ENCODE peak calls at places on chromosomes 6 and 20, in four cellular contexts. D, H, P and R are unnamed samples. For H3K4me1, the result is how much of the 10 kb centered on the place peaks cover.

GRCh38 chr6:45500924-45501816 is 123.4 kb upstream of the SUPT3H start:
- DNase-seq in D (no peak), H (no peak), P (no peak), R (no peak)

GRCh38 chr20:17822039-17822438 is 122.3 kb downstream of the BANF2 start:
- DNase-seq in D (peak), H (no peak), P (no peak), R (no peak)

GRCh38 chr20:49400904-49401303 is 81.6 kb downstream of the KCNB1 start:
- DNase-seq in D (no peak), H (no peak), P (no peak), R (no peak)

GRCh38 chr6:160069050-160069454 is 52.6 kb upstream of the SLC22A1 start:
- DNase-seq in D (no peak), H (no peak), P (peak), R (peak)

GRCh38 chr6:109303149-109303548 is 79.1 kb downstream of the CD164 start:
- DNase-seq in D (no peak), H (no peak), P (no peak), R (no peak)

GRCh38 chr6:170444811-170445211 is 108.3 kb downstream of the PSMB1 start:
- DNase-seq in D (no peak), H (no peak), P (no peak), R (no peak)

GRCh38 chr6:141183368-141183767 is 949.4 kb upstream of the GJE1 start:
- DNase-seq in D (no peak), H (no peak), P (no peak), R (no peak)

GRCh38 chr20:50224553-50225255 is 34.1 kb downstream of the CEBPB start:
- DNase-seq in D (peak), H (peak), P (no peak), R (no peak)

GRCh38 chr20:59042796-59043621 is 423 bp upstream of the PRELID3B start:
- DNase-seq in D (peak), H (peak), P (peak), R (peak)

GRCh38 chr20:58389324-58389967 is 417 bp downstream of the VAPB start:
- DNase-seq in D (no peak), H (no peak), P (no peak), R (peak)

GRCh38 chr6:26576929-26577719 is 19.6 kb upstream of the ABT1 start:
- DNase-seq in D (peak), H (no peak), P (peak), R (no peak)

GRCh38 chr6:137973201-137973600 is 106.1 kb downstream of the TNFAIP3 start:
- DNase-seq in D (no peak), H (no peak), P (no peak), R (no peak)

GRCh38 chr20:63702036-63702665 is 5.6 kb downstream of the ARFRP1 start:
- DNase-seq in D (peak), H (no peak), P (no peak), R (no peak)

GRCh38 chr20:16314320-16314719 is 258.9 kb downstream of the KIF16B start:
- DNase-seq in D (no peak), H (no peak), P (no peak), R (no peak)

GRCh38 chr6:25875563-25875905 is 1.5 kb upstream of the SLC17A3 start:
- DNase-seq in D (no peak), H (no peak), P (no peak), R (no peak)

GRCh38 chr6:134287863-134288537 is 29.9 kb downstream of the SGK1 start:
- DNase-seq in D (no peak), H (no peak), P (no peak), R (no peak)

GRCh38 chr6:87291879-87292278 is 30.5 kb upstream of the SMIM8 start:
- DNase-seq in D (no peak), H (no peak), P (no peak), R (no peak)

GRCh38 chr20:3171391-3172125 is 1.8 kb downstream of the LZTS3 start:
- DNase-seq in D (no peak), H (no peak), P (no peak), R (no peak)

GRCh38 chr20:4956200-4956810 is 45.0 kb downstream of the SLC23A2 start:
- DNase-seq in D (no peak), H (no peak), P (peak), R (no peak)

GRCh38 chr20:4950841-4951240 is 50.5 kb downstream of the SLC23A2 start:
- DNase-seq in D (no peak), H (no peak), P (no peak), R (no peak)

GRCh38 chr20:4952229-4952628 is 49.1 kb downstream of the SLC23A2 start:
- DNase-seq in D (no peak), H (no peak), P (no peak), R (no peak)

GRCh38 chr20:4951299-4951698 is 50.0 kb downstream of the SLC23A2 start:
- DNase-seq in D (peak), H (no peak), P (no peak), R (no peak)

DNA sequence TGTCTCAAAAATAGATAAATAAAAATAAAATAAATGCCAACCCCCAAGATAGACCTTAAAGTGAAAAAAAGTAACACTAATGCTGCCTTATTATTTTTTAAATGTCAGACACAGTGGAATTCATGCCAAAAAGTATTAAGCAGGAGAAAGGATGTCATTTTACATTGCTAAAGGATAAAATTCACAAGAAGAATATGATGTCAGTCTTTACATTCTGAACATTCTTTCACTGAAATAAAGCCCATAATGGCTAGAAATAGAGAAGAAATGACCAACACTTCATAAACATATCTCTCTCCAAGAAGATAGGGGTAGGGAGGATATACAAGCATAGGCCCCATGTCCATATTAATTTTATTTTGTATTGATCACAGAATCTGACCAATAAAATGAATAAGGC is 47.4 kb downstream of the SLC23A2 start:
- DNase-seq in D (no peak), H (no peak), P (no peak), R (no peak)
- H3K4me1 ChIP-seq in D (under half), H (under half), P (under half), R (under half)

GRCh38 chr6:8983202-8983688 is 547.9 kb upstream of the SLC35B3 start:
- DNase-seq in D (peak), H (peak), P (peak), R (peak)
- H3K4me3 ChIP-seq in D (no peak), H (no peak), P (no peak), R (no peak)

GRCh38 chr6:42745638-42746451 is at the start of gene TBCC:
- DNase-seq in D (peak), H (peak), P (peak), R (peak)

GRCh38 chr6:42742116-42742894 is 3.6 kb downstream of the TBCC start:
- DNase-seq in D (no peak), H (no peak), P (no peak), R (no peak)

GRCh38 chr6:42745083-42745637 is 743 bp downstream of the TBCC start:
- DNase-seq in D (peak), H (no peak), P (no peak), R (peak)

GRCh38 chr6:42746452-42747400 is 823 bp upstream of the TBCC start:
- DNase-seq in D (peak), H (peak), P (peak), R (peak)

DNA sequence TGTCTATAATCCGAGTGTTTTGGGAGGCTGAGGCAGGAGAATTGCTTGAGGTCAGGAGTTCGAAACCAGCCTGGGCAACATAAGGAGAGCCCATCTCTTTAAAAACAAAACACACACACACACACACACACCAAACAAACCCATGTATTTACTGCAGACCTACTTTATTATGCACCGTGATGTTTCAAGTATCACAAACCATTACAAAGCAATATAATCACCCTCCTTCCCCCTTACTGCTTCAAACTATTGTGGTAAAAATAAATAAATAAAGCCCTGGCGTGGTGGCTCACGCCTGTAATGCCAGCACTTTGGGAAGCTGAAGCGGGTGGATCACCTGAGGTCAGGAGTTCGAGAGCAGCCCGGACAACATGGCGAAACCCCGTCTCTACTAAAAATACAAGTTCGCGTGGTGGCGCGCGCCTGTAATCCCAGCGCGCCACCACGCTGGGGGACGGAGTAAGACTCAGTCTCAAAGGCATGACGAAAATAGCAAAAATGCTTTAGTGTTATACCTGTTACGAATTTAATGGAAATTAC is 1.5 kb downstream of the TBCC start:
- DNase-seq in D (no peak), H (no peak), P (no peak), R (no peak)
- H3K27ac ChIP-seq in D (no peak), H (no peak), P (peak), R (no peak)

GRCh38 chr6:21826460-21826859 is 232.9 kb downstream of the SOX4 start:
- DNase-seq in D (no peak), H (no peak), P (no peak), R (no peak)

GRCh38 chr6:21827425-21828192 is 234.1 kb downstream of the SOX4 start:
- DNase-seq in D (no peak), H (no peak), P (no peak), R (no peak)

GRCh38 chr6:21826031-21826430 is 232.5 kb downstream of the SOX4 start:
- DNase-seq in D (no peak), H (no peak), P (no peak), R (no peak)

GRCh38 chr6:21823371-21823770 is 229.8 kb downstream of the SOX4 start:
- DNase-seq in D (no peak), H (no peak), P (no peak), R (no peak)

DNA sequence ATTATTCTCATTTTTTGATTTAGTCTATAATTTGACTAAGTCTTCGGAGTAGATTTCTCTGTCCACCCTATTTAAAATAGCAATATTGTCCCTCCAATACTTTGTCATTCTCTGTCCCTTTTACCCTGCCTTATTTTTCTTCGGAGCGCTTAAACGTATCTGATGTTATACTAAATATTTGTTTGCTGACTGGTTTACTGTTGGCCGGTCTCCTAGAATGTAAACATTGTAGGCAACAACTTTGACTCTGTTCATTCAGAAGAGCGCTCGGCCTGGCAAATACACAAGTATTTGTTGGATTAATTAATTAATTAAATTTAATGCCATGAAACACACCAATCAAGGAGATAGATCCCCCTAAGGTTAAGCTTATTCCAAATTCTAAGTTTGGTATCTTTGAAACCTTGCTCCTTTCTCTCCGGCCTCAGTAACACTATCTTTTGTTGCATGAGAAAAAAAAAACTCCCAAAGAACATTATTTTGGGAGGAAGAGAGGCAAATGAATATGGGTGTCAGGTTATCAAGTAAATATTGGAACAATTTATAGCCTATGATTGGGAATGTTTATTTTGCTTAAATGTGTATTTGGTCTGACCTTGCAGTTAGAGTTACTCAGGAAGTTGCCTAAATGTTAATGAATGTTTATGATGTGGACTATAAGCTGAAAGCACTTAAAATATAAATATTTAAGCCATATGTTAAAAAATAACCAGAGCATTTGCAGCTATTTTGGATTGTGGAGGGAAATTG is 231.1 kb downstream of the SOX4 start:
- DNase-seq in D (no peak), H (no peak), P (no peak), R (no peak)
- H3K4me1 ChIP-seq in D (under half), H (under half), P (under half), R (under half)